ENCODE peak calls at places on chromosomes 7 and 10, in ten cellular contexts. One of them, this sample, is unnamed.

GRCh38 chr10:119473715-119474230 is 68.7 kb downstream of the RGS10 start:
- DNase-seq in stomach: no peak
- DNase-seq in GM13977: no peak
- DNase-seq in mesothelial cell of epicardium: no peak
- DNase-seq in psoas muscle: no peak
- DNase-seq in GM06990: no peak
- DNase-seq in fibroblast of mammary gland: no peak
- DNase-seq in fibroblast of pulmonary artery: no peak
- DNase-seq in PC-3: no peak
- DNase-seq in neural crest cell: no peak
- DNase-seq in this sample: no peak

GRCh38 chr7:4882742-4883351 is 669 bp downstream of the RADIL start:
- DNase-seq in stomach: no peak
- DNase-seq in GM13977: no peak
- DNase-seq in mesothelial cell of epicardium: no peak
- DNase-seq in psoas muscle: no peak
- DNase-seq in GM06990: no peak
- DNase-seq in fibroblast of mammary gland: no peak
- DNase-seq in fibroblast of pulmonary artery: peak
- DNase-seq in PC-3: peak
- DNase-seq in neural crest cell: no peak
- DNase-seq in this sample: peak

GRCh38 chr7:136062625-136063336 is 85.6 kb upstream of the MTPN start:
- DNase-seq in stomach: no peak
- DNase-seq in GM13977: no peak
- DNase-seq in mesothelial cell of epicardium: no peak
- DNase-seq in psoas muscle: no peak
- DNase-seq in GM06990: no peak
- DNase-seq in fibroblast of mammary gland: no peak
- DNase-seq in fibroblast of pulmonary artery: no peak
- DNase-seq in PC-3: no peak
- DNase-seq in neural crest cell: no peak
- DNase-seq in this sample: no peak

GRCh38 chr10:108791030-108791429 is 1132.3 kb downstream of the XPNPEP1 start:
- DNase-seq in stomach: no peak
- DNase-seq in GM13977: no peak
- DNase-seq in mesothelial cell of epicardium: no peak
- DNase-seq in psoas muscle: no peak
- DNase-seq in GM06990: no peak
- DNase-seq in fibroblast of mammary gland: peak
- DNase-seq in fibroblast of pulmonary artery: no peak
- DNase-seq in PC-3: peak
- DNase-seq in neural crest cell: no peak
- DNase-seq in this sample: no peak

GRCh38 chr7:76358478-76359110 is at the start of gene YWHAG:
- DNase-seq in stomach: peak
- DNase-seq in GM13977: peak
- DNase-seq in mesothelial cell of epicardium: no peak
- DNase-seq in psoas muscle: peak
- DNase-seq in GM06990: peak
- DNase-seq in fibroblast of mammary gland: peak
- DNase-seq in fibroblast of pulmonary artery: peak
- DNase-seq in PC-3: peak
- DNase-seq in neural crest cell: peak
- DNase-seq in this sample: peak

GRCh38 chr10:60281792-60282353 is 107.8 kb downstream of the ANK3 start:
- DNase-seq in stomach: no peak
- DNase-seq in GM13977: no peak
- DNase-seq in mesothelial cell of epicardium: no peak
- DNase-seq in psoas muscle: no peak
- DNase-seq in GM06990: no peak
- DNase-seq in fibroblast of mammary gland: peak
- DNase-seq in fibroblast of pulmonary artery: no peak
- DNase-seq in PC-3: peak
- DNase-seq in neural crest cell: no peak
- DNase-seq in this sample: no peak

GRCh38 chr10:128064615-128065580 is 61.3 kb downstream of the MKI67 start:
- DNase-seq in stomach: no peak
- DNase-seq in GM13977: peak
- DNase-seq in mesothelial cell of epicardium: no peak
- DNase-seq in psoas muscle: peak
- DNase-seq in GM06990: peak
- DNase-seq in fibroblast of mammary gland: peak
- DNase-seq in fibroblast of pulmonary artery: peak
- DNase-seq in PC-3: no peak
- DNase-seq in neural crest cell: no peak
- DNase-seq in this sample: peak

GRCh38 chr7:34104992-34105391 is 199.7 kb downstream of the BMPER start:
- DNase-seq in stomach: no peak
- DNase-seq in GM13977: no peak
- DNase-seq in mesothelial cell of epicardium: no peak
- DNase-seq in psoas muscle: no peak
- DNase-seq in GM06990: no peak
- DNase-seq in fibroblast of mammary gland: peak
- DNase-seq in fibroblast of pulmonary artery: peak
- DNase-seq in PC-3: no peak
- DNase-seq in neural crest cell: no peak
- DNase-seq in this sample: no peak

GRCh38 chr10:23530079-23530478 is 91.2 kb downstream of the OTUD1 start:
- DNase-seq in stomach: no peak
- DNase-seq in GM13977: no peak
- DNase-seq in mesothelial cell of epicardium: no peak
- DNase-seq in psoas muscle: no peak
- DNase-seq in GM06990: no peak
- DNase-seq in fibroblast of mammary gland: peak
- DNase-seq in fibroblast of pulmonary artery: peak
- DNase-seq in PC-3: peak
- DNase-seq in neural crest cell: no peak
- DNase-seq in this sample: peak
- TF ChIP-seq CTCF in stomach: peak
- TF ChIP-seq CTCF in GM13977: peak
- TF ChIP-seq CTCF in mesothelial cell of epicardium: peak
- TF ChIP-seq CTCF in psoas muscle: peak
- TF ChIP-seq CTCF in GM06990: peak
- TF ChIP-seq CTCF in fibroblast of mammary gland: peak
- TF ChIP-seq CTCF in fibroblast of pulmonary artery: peak
- TF ChIP-seq CTCF in PC-3: peak
- TF ChIP-seq CTCF in neural crest cell: peak
- TF ChIP-seq CTCF in this sample: no peak

GRCh38 chr7:35699906-35700305 is 5.0 kb upstream of the HERPUD2 start:
- DNase-seq in stomach: no peak
- DNase-seq in GM13977: no peak
- DNase-seq in mesothelial cell of epicardium: no peak
- DNase-seq in psoas muscle: no peak
- DNase-seq in GM06990: no peak
- DNase-seq in fibroblast of mammary gland: no peak
- DNase-seq in fibroblast of pulmonary artery: no peak
- DNase-seq in PC-3: no peak
- DNase-seq in neural crest cell: no peak
- DNase-seq in this sample: no peak

GRCh38 chr7:35694784-35695627 is at the start of gene HERPUD2:
- DNase-seq in stomach: peak
- DNase-seq in GM13977: peak
- DNase-seq in mesothelial cell of epicardium: peak
- DNase-seq in psoas muscle: peak
- DNase-seq in GM06990: peak
- DNase-seq in fibroblast of mammary gland: peak
- DNase-seq in fibroblast of pulmonary artery: peak
- DNase-seq in PC-3: peak
- DNase-seq in neural crest cell: peak
- DNase-seq in this sample: peak

GRCh38 chr7:35695628-35695888 is 623 bp upstream of the HERPUD2 start:
- DNase-seq in stomach: no peak
- DNase-seq in GM13977: no peak
- DNase-seq in mesothelial cell of epicardium: no peak
- DNase-seq in psoas muscle: no peak
- DNase-seq in GM06990: no peak
- DNase-seq in fibroblast of mammary gland: peak
- DNase-seq in fibroblast of pulmonary artery: no peak
- DNase-seq in PC-3: peak
- DNase-seq in neural crest cell: no peak
- DNase-seq in this sample: peak

GRCh38 chr7:35695987-35696386 is 1.1 kb upstream of the HERPUD2 start:
- DNase-seq in stomach: no peak
- DNase-seq in GM13977: no peak
- DNase-seq in mesothelial cell of epicardium: no peak
- DNase-seq in psoas muscle: no peak
- DNase-seq in GM06990: no peak
- DNase-seq in fibroblast of mammary gland: no peak
- DNase-seq in fibroblast of pulmonary artery: no peak
- DNase-seq in PC-3: no peak
- DNase-seq in neural crest cell: no peak
- DNase-seq in this sample: no peak

DNA sequence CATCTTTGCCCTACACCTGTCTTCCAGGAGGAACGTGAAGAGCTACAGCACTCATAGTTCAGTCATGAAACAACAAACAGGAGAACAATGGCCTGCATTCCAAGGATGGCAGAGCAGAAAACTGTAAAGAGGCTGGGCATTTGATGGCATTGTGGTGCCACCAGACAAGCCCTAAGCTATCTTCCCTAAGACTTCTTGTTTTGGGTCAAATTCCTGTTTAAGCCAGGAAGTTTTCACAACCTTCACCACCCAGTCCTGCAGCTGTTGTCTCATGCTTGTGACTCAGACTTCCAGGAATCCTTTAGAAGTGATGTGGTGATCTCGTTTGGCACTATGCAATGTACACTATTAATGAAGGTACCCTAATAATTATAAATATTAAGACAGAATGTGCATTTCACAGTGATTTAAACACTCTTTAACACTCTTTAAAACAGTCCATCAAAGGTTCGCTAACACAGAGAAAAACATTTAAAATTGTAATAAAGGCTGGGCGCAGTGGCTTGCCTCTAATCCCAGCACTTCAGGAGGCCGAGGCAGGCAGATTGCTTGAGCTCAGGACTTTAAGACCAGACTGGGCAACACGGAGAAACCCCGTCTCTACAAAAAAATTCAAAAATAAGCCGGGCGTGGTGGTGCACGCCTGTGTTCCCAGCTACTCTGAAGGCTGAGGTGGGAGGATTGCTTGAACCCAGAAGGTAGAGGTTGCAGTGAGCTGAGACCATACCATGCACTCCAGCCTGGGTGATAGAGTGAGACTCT is 2.7 kb upstream of the HERPUD2 start:
- DNase-seq in stomach: no peak
- DNase-seq in GM13977: no peak
- DNase-seq in mesothelial cell of epicardium: no peak
- DNase-seq in psoas muscle: no peak
- DNase-seq in GM06990: no peak
- DNase-seq in fibroblast of mammary gland: peak
- DNase-seq in fibroblast of pulmonary artery: peak
- DNase-seq in PC-3: peak
- DNase-seq in neural crest cell: no peak
- DNase-seq in this sample: no peak
- TF ChIP-seq CTCF in stomach: no peak
- TF ChIP-seq CTCF in GM13977: no peak
- TF ChIP-seq CTCF in mesothelial cell of epicardium: no peak
- TF ChIP-seq CTCF in psoas muscle: no peak
- TF ChIP-seq CTCF in GM06990: no peak
- TF ChIP-seq CTCF in fibroblast of mammary gland: no peak
- TF ChIP-seq CTCF in fibroblast of pulmonary artery: no peak
- TF ChIP-seq CTCF in PC-3: no peak
- TF ChIP-seq CTCF in neural crest cell: no peak
- TF ChIP-seq CTCF in this sample: no peak

GRCh38 chr10:74903491-74903890 is 77.1 kb downstream of the KAT6B start:
- DNase-seq in stomach: no peak
- DNase-seq in GM13977: no peak
- DNase-seq in mesothelial cell of epicardium: no peak
- DNase-seq in psoas muscle: no peak
- DNase-seq in GM06990: no peak
- DNase-seq in fibroblast of mammary gland: no peak
- DNase-seq in fibroblast of pulmonary artery: no peak
- DNase-seq in PC-3: no peak
- DNase-seq in neural crest cell: no peak
- DNase-seq in this sample: no peak

GRCh38 chr10:74901240-74901827 is 74.9 kb downstream of the KAT6B start:
- DNase-seq in stomach: no peak
- DNase-seq in GM13977: no peak
- DNase-seq in mesothelial cell of epicardium: no peak
- DNase-seq in psoas muscle: no peak
- DNase-seq in GM06990: no peak
- DNase-seq in fibroblast of mammary gland: no peak
- DNase-seq in fibroblast of pulmonary artery: no peak
- DNase-seq in PC-3: no peak
- DNase-seq in neural crest cell: no peak
- DNase-seq in this sample: peak

GRCh38 chr10:74901867-74902439 is 75.6 kb downstream of the KAT6B start:
- DNase-seq in stomach: no peak
- DNase-seq in GM13977: no peak
- DNase-seq in mesothelial cell of epicardium: no peak
- DNase-seq in psoas muscle: no peak
- DNase-seq in GM06990: no peak
- DNase-seq in fibroblast of mammary gland: no peak
- DNase-seq in fibroblast of pulmonary artery: no peak
- DNase-seq in PC-3: no peak
- DNase-seq in neural crest cell: no peak
- DNase-seq in this sample: no peak

GRCh38 chr10:74898201-74898976 is 72.0 kb downstream of the KAT6B start:
- DNase-seq in stomach: no peak
- DNase-seq in GM13977: peak
- DNase-seq in mesothelial cell of epicardium: no peak
- DNase-seq in psoas muscle: no peak
- DNase-seq in GM06990: peak
- DNase-seq in fibroblast of mammary gland: peak
- DNase-seq in fibroblast of pulmonary artery: no peak
- DNase-seq in PC-3: peak
- DNase-seq in neural crest cell: no peak
- DNase-seq in this sample: peak

DNA sequence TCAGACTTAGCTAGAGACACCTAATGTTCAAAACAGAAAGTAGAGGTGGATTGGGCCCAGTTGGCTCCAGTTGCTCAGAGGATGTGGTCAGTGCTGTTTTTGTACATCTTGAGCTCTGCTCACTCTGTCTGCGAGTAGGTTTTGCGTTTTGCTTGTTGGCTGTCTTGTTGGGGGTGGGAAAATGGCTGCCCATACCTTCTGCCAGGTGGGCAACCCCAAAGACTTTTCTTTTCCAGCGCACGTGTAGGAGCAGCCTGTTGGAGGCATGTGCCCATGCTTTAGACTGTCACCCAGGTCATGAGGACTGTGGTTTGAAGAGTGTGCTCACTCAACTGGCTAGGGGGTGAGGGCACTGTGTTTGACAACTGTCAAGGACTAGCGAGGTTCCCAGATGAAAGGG is 73.9 kb downstream of the KAT6B start:
- DNase-seq in stomach: no peak
- DNase-seq in GM13977: peak
- DNase-seq in mesothelial cell of epicardium: no peak
- DNase-seq in psoas muscle: no peak
- DNase-seq in GM06990: peak
- DNase-seq in fibroblast of mammary gland: no peak
- DNase-seq in fibroblast of pulmonary artery: no peak
- DNase-seq in PC-3: no peak
- DNase-seq in neural crest cell: no peak
- DNase-seq in this sample: peak
- TF ChIP-seq CTCF in stomach: no peak
- TF ChIP-seq CTCF in GM13977: no peak
- TF ChIP-seq CTCF in mesothelial cell of epicardium: no peak
- TF ChIP-seq CTCF in psoas muscle: no peak
- TF ChIP-seq CTCF in GM06990: no peak
- TF ChIP-seq CTCF in fibroblast of mammary gland: no peak
- TF ChIP-seq CTCF in fibroblast of pulmonary artery: no peak
- TF ChIP-seq CTCF in PC-3: no peak
- TF ChIP-seq CTCF in neural crest cell: no peak
- TF ChIP-seq CTCF in this sample: no peak

DNA sequence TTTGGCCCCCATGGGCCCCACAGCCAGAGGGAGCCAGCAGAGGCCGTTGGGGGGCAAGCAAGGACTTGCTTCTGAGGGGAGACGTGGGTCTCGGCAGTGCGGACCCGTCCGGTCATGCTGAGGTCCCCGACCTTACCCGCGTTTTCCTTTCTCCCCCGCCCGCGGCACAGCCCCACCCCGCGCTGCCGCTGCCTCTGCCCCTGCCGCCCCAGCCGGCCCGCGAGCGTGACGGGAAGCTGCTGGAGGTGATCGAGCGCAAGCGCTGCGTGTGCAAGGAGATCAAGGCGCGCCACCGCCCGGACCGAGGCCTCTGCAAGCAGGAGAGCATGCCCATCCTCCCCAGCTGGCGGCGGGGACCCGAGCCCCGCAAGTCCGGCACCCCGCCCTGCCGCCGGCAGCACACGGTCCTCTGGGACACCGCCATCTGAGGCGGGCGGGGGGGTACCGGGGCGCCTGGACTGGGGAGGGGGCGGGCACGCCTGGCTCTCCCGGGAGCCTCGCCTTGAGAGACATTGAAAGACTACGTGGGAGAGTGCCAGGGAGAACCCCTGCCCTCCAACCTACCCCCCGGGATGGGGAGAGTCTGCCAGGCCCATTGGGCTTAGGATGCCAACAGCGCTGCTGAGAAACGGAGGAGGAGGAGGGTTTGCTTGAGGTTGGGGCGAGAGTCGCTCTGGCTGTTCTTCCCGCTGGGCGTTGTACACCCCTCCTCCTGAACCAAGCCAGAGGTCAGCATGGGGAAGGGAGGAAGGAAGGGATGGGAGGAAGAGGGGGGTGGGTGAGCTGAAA is 9.9 kb downstream of the NYAP1 start:
- DNase-seq in stomach: peak
- DNase-seq in GM13977: peak
- DNase-seq in mesothelial cell of epicardium: no peak
- DNase-seq in psoas muscle: no peak
- DNase-seq in GM06990: peak
- DNase-seq in fibroblast of mammary gland: no peak
- DNase-seq in fibroblast of pulmonary artery: no peak
- DNase-seq in PC-3: no peak
- DNase-seq in neural crest cell: no peak
- DNase-seq in this sample: peak
- TF ChIP-seq CTCF in stomach: no peak
- TF ChIP-seq CTCF in GM13977: peak
- TF ChIP-seq CTCF in mesothelial cell of epicardium: no peak
- TF ChIP-seq CTCF in psoas muscle: no peak
- TF ChIP-seq CTCF in GM06990: peak
- TF ChIP-seq CTCF in fibroblast of mammary gland: no peak
- TF ChIP-seq CTCF in fibroblast of pulmonary artery: no peak
- TF ChIP-seq CTCF in PC-3: no peak
- TF ChIP-seq CTCF in neural crest cell: peak
- TF ChIP-seq CTCF in this sample: no peak

This sample was measured in GM20000.